ENCODE peak calls at places on chromosome 21, in five cellular contexts. P is naive thymus-derived CD8-positive, alpha-beta T cell; N is M059J; C is AG08396; O is RWPE1. H is an unnamed sample.

GRCh38 chr21:35940074-35940927 is 120.0 kb downstream of the SETD4 start:
- DNase-seq in P (no peak), N (peak; percentile 82), C (peak; percentile 62), O (peak; percentile 51), H (peak; percentile 32)

GRCh38 chr21:44985441-44986401 is 45.9 kb downstream of the SLX9 start:
- DNase-seq in P (peak; percentile 5), N (no peak), C (no peak), O (no peak), H (no peak)

GRCh38 chr21:29196664-29197052 is 66.2 kb downstream of the MAP3K7CL start:
- DNase-seq in P (no peak), N (peak; percentile 45), C (no peak), O (no peak), H (no peak)

GRCh38 chr21:32940079-32941014 is 85.4 kb upstream of the OLIG2 start:
- DNase-seq in P (no peak), N (peak; percentile 56), C (peak; percentile 43), O (peak; percentile 44), H (peak; percentile 47)

GRCh38 chr21:25862596-25862995 is 127.8 kb downstream of the GABPA start:
- DNase-seq in P (no peak), N (peak; percentile 36), C (peak; percentile 29), O (no peak), H (no peak)

GRCh38 chr21:27258756-27259429 is 292.0 kb upstream of the ADAMTS5 start:
- DNase-seq in P (no peak), N (no peak), C (no peak), O (no peak), H (no peak)

GRCh38 chr21:45004059-45004422 is 64.2 kb downstream of the SLX9 start:
- DNase-seq in P (peak; percentile 4), N (no peak), C (no peak), O (no peak), H (no peak)

GRCh38 chr21:33560965-33561364 is 18.1 kb downstream of the SON start:
- DNase-seq in P (no peak), N (no peak), C (no peak), O (no peak), H (no peak)

GRCh38 chr21:29669416-29669815 is 270.4 kb downstream of the GRIK1 start:
- DNase-seq in P (no peak), N (no peak), C (no peak), O (no peak), H (no peak)

GRCh38 chr21:30166705-30167104 is at the start of gene CLDN17:
- DNase-seq in P (no peak), N (no peak), C (no peak), O (no peak), H (no peak)

GRCh38 chr21:45557611-45558043 is 15.4 kb upstream of the SLC19A1 start:
- DNase-seq in P (no peak), N (no peak), C (no peak), O (no peak), H (no peak)

GRCh38 chr21:36656138-36656537 is 42.8 kb upstream of the SIM2 start:
- DNase-seq in P (no peak), N (no peak), C (no peak), O (peak; percentile 85), H (no peak)

GRCh38 chr21:45313015-45313414 is 25.3 kb upstream of the POFUT2 start:
- DNase-seq in P (no peak), N (no peak), C (no peak), O (no peak), H (no peak)

GRCh38 chr21:35476616-35477395 is 427.7 kb upstream of the RUNX1 start:
- DNase-seq in P (no peak), N (peak; percentile 85), C (peak; percentile 31), O (no peak), H (no peak)

GRCh38 chr21:31509108-31510017 is 150.1 kb upstream of the SOD1 start:
- DNase-seq in P (peak; percentile 33), N (peak; percentile 43), C (no peak), O (peak; percentile 81), H (no peak)

H was measured in hippocampal formation.